ENCODE peak calls at places on chromosomes 13 and 19, in nine cellular contexts. One of them, this sample, is unnamed.

GRCh38 chr13:112143753-112144615 is 77.0 kb downstream of the SOX1 start:
- DNase-seq in testis: no peak
- DNase-seq in astrocyte of the spinal cord: no peak
- DNase-seq in nephron progenitor cell: no peak
- DNase-seq in foreskin fibroblast: no peak
- DNase-seq in upper lobe of right lung: peak
- DNase-seq in GM10248: no peak
- DNase-seq in heart right ventricle: no peak
- DNase-seq in IMR-90: no peak
- DNase-seq in this sample: no peak

GRCh38 chr19:48683349-48683748 is 10.5 kb upstream of the NTN5 start:
- DNase-seq in GM10248: no peak
- DNase-seq in upper lobe of right lung: no peak
- DNase-seq in nephron progenitor cell: no peak
- DNase-seq in foreskin fibroblast: peak
- DNase-seq in heart right ventricle: peak
- DNase-seq in astrocyte of the spinal cord: peak
- DNase-seq in testis: peak
- DNase-seq in IMR-90: peak
- DNase-seq in this sample: no peak

GRCh38 chr13:44894001-44894770 is 95.1 kb downstream of the NUFIP1 start:
- DNase-seq in heart right ventricle: no peak
- DNase-seq in testis: no peak
- DNase-seq in IMR-90: no peak
- DNase-seq in upper lobe of right lung: no peak
- DNase-seq in nephron progenitor cell: no peak
- DNase-seq in astrocyte of the spinal cord: no peak
- DNase-seq in GM10248: no peak
- DNase-seq in foreskin fibroblast: no peak
- DNase-seq in this sample: no peak

GRCh38 chr13:41075034-41075433 is 13.7 kb downstream of the WBP4 start:
- DNase-seq in nephron progenitor cell: peak
- DNase-seq in IMR-90: peak
- DNase-seq in GM10248: peak
- DNase-seq in heart right ventricle: no peak
- DNase-seq in testis: no peak
- DNase-seq in foreskin fibroblast: peak
- DNase-seq in upper lobe of right lung: no peak
- DNase-seq in astrocyte of the spinal cord: peak
- DNase-seq in this sample: no peak

GRCh38 chr19:8607386-8607785 is 3.1 kb downstream of the ADAMTS10 start:
- DNase-seq in IMR-90: peak
- DNase-seq in foreskin fibroblast: peak
- DNase-seq in testis: peak
- DNase-seq in nephron progenitor cell: no peak
- DNase-seq in upper lobe of right lung: no peak
- DNase-seq in heart right ventricle: peak
- DNase-seq in GM10248: no peak
- DNase-seq in astrocyte of the spinal cord: peak
- DNase-seq in this sample: no peak

GRCh38 chr13:40388617-40389016 is 277.8 kb downstream of the FOXO1 start:
- DNase-seq in upper lobe of right lung: no peak
- DNase-seq in testis: no peak
- DNase-seq in foreskin fibroblast: peak
- DNase-seq in GM10248: peak
- DNase-seq in astrocyte of the spinal cord: no peak
- DNase-seq in nephron progenitor cell: no peak
- DNase-seq in IMR-90: peak
- DNase-seq in heart right ventricle: no peak
- DNase-seq in this sample: no peak

GRCh38 chr13:68047889-68048288 is 817.8 kb upstream of the PCDH9 start:
- DNase-seq in GM10248: no peak
- DNase-seq in heart right ventricle: no peak
- DNase-seq in testis: no peak
- DNase-seq in nephron progenitor cell: no peak
- DNase-seq in astrocyte of the spinal cord: no peak
- DNase-seq in upper lobe of right lung: no peak
- DNase-seq in foreskin fibroblast: no peak
- DNase-seq in IMR-90: no peak
- DNase-seq in this sample: no peak

GRCh38 chr19:47243364-47243775 is 12.4 kb upstream of the BBC3 start:
- DNase-seq in upper lobe of right lung: no peak
- DNase-seq in GM10248: no peak
- DNase-seq in nephron progenitor cell: no peak
- DNase-seq in heart right ventricle: no peak
- DNase-seq in IMR-90: no peak
- DNase-seq in testis: no peak
- DNase-seq in astrocyte of the spinal cord: no peak
- DNase-seq in foreskin fibroblast: no peak
- DNase-seq in this sample: no peak

GRCh38 chr19:50329146-50329925 is at the start of gene KCNC3:
- DNase-seq in GM10248: peak
- DNase-seq in astrocyte of the spinal cord: peak
- DNase-seq in IMR-90: peak
- DNase-seq in heart right ventricle: peak
- DNase-seq in upper lobe of right lung: peak
- DNase-seq in foreskin fibroblast: peak
- DNase-seq in nephron progenitor cell: peak
- DNase-seq in testis: peak
- DNase-seq in this sample: peak

GRCh38 chr13:39810091-39810877 is 154.8 kb downstream of the COG6 start:
- DNase-seq in GM10248: no peak
- DNase-seq in nephron progenitor cell: no peak
- DNase-seq in heart right ventricle: no peak
- DNase-seq in IMR-90: no peak
- DNase-seq in foreskin fibroblast: peak
- DNase-seq in upper lobe of right lung: no peak
- DNase-seq in testis: no peak
- DNase-seq in astrocyte of the spinal cord: no peak
- DNase-seq in this sample: no peak

GRCh38 chr19:55452381-55453325 is 8.8 kb downstream of the ISOC2 start:
- DNase-seq in testis: peak
- DNase-seq in astrocyte of the spinal cord: peak
- DNase-seq in GM10248: no peak
- DNase-seq in upper lobe of right lung: no peak
- DNase-seq in foreskin fibroblast: peak
- DNase-seq in nephron progenitor cell: peak
- DNase-seq in IMR-90: peak
- DNase-seq in heart right ventricle: peak
- DNase-seq in this sample: peak

GRCh38 chr19:52687658-52688057 is 47.2 kb downstream of the ZNF611 start:
- DNase-seq in IMR-90: no peak
- DNase-seq in upper lobe of right lung: no peak
- DNase-seq in foreskin fibroblast: no peak
- DNase-seq in GM10248: no peak
- DNase-seq in heart right ventricle: no peak
- DNase-seq in astrocyte of the spinal cord: no peak
- DNase-seq in nephron progenitor cell: no peak
- DNase-seq in testis: no peak
- DNase-seq in this sample: no peak

GRCh38 chr13:114112826-114113322 is 19.5 kb downstream of the RASA3 start:
- DNase-seq in astrocyte of the spinal cord: no peak
- DNase-seq in heart right ventricle: no peak
- DNase-seq in upper lobe of right lung: peak
- DNase-seq in testis: no peak
- DNase-seq in IMR-90: no peak
- DNase-seq in foreskin fibroblast: no peak
- DNase-seq in GM10248: no peak
- DNase-seq in nephron progenitor cell: no peak
- DNase-seq in this sample: no peak

GRCh38 chr19:55642153-55643002 is 1.1 kb upstream of the ZNF581 start:
- DNase-seq in testis: peak
- DNase-seq in GM10248: no peak
- DNase-seq in heart right ventricle: peak
- DNase-seq in astrocyte of the spinal cord: no peak
- DNase-seq in foreskin fibroblast: peak
- DNase-seq in upper lobe of right lung: peak
- DNase-seq in IMR-90: no peak
- DNase-seq in nephron progenitor cell: peak
- DNase-seq in this sample: no peak

GRCh38 chr13:20258208-20258962 is 26.3 kb upstream of the GJB6 start:
- DNase-seq in testis: peak
- DNase-seq in upper lobe of right lung: no peak
- DNase-seq in heart right ventricle: no peak
- DNase-seq in GM10248: no peak
- DNase-seq in foreskin fibroblast: no peak
- DNase-seq in astrocyte of the spinal cord: no peak
- DNase-seq in nephron progenitor cell: no peak
- DNase-seq in IMR-90: no peak
- DNase-seq in this sample: no peak

GRCh38 chr19:37964109-37964508 is 57.1 kb downstream of the SIPA1L3 start:
- DNase-seq in upper lobe of right lung: no peak
- DNase-seq in GM10248: no peak
- DNase-seq in nephron progenitor cell: no peak
- DNase-seq in astrocyte of the spinal cord: peak
- DNase-seq in foreskin fibroblast: no peak
- DNase-seq in heart right ventricle: no peak
- DNase-seq in testis: no peak
- DNase-seq in IMR-90: peak
- DNase-seq in this sample: no peak

GRCh38 chr19:5996598-5997320 is 18.8 kb upstream of the RANBP3 start:
- DNase-seq in testis: peak
- DNase-seq in IMR-90: no peak
- DNase-seq in upper lobe of right lung: no peak
- DNase-seq in astrocyte of the spinal cord: no peak
- DNase-seq in heart right ventricle: no peak
- DNase-seq in foreskin fibroblast: no peak
- DNase-seq in nephron progenitor cell: no peak
- DNase-seq in GM10248: no peak
- DNase-seq in this sample: no peak

GRCh38 chr19:3194063-3194702 is 8.5 kb downstream of the NCLN start:
- DNase-seq in GM10248: no peak
- DNase-seq in testis: no peak
- DNase-seq in heart right ventricle: no peak
- DNase-seq in nephron progenitor cell: no peak
- DNase-seq in astrocyte of the spinal cord: no peak
- DNase-seq in IMR-90: no peak
- DNase-seq in foreskin fibroblast: no peak
- DNase-seq in upper lobe of right lung: no peak
- DNase-seq in this sample: no peak

DNA sequence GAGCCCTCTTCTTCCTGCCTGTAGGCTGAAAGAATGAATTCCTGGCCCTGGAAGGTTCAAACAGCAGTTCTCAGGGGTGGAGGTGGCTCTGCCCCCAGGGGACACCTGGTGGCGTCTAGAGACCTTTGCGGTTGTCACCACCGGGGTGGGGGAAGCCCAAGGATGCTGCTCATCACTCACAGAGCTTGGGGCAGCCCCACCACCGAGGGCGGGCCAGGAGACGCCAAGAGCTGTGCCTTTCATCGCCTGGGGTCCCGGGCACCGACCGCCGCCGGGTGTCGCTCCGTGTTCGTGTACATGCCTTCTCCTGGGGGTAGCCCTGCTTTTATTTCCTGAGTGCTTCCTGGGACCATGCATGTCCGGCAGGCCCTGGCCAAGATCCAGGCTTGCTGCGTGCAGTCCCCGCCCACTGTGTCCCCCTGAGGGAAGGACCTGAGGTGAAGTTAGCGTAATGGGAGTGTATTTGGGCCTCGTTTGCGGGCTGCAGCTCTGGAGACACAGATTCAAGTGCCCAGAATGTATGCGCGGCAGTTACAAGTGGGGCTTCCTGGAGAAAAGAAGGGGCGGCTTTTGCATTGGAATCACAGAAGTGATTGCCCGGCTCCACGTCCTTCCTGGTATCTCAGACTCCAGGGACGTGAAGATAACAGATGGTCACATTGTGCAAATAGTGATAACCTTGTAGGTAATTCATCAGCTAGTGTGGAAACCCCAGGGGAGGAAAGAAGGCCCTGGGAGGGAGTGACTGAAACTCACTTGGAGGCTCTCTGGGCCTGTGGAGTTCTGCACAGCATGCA is 7.8 kb downstream of the DOT1L start:
- DNase-seq in heart right ventricle: peak
- DNase-seq in nephron progenitor cell: no peak
- DNase-seq in testis: peak
- DNase-seq in astrocyte of the spinal cord: no peak
- DNase-seq in IMR-90: peak
- DNase-seq in upper lobe of right lung: no peak
- DNase-seq in foreskin fibroblast: no peak
- DNase-seq in GM10248: peak
- DNase-seq in this sample: no peak
- TF ChIP-seq CTCF in heart right ventricle: no peak
- TF ChIP-seq CTCF in nephron progenitor cell: no peak
- TF ChIP-seq CTCF in testis: no peak
- TF ChIP-seq CTCF in astrocyte of the spinal cord: peak
- TF ChIP-seq CTCF in IMR-90: peak
- TF ChIP-seq CTCF in upper lobe of right lung: no peak
- TF ChIP-seq CTCF in foreskin fibroblast: no peak
- TF ChIP-seq CTCF in GM10248: peak
- TF ChIP-seq CTCF in this sample: peak

GRCh38 chr13:58994778-58995177 is 1169.0 kb downstream of the DIAPH3 start:
- DNase-seq in nephron progenitor cell: no peak
- DNase-seq in testis: no peak
- DNase-seq in upper lobe of right lung: no peak
- DNase-seq in heart right ventricle: no peak
- DNase-seq in IMR-90: no peak
- DNase-seq in foreskin fibroblast: no peak
- DNase-seq in GM10248: no peak
- DNase-seq in astrocyte of the spinal cord: no peak
- DNase-seq in this sample: no peak
- TF ChIP-seq CTCF in nephron progenitor cell: no peak
- TF ChIP-seq CTCF in testis: peak
- TF ChIP-seq CTCF in upper lobe of right lung: no peak
- TF ChIP-seq CTCF in heart right ventricle: no peak
- TF ChIP-seq CTCF in IMR-90: no peak
- TF ChIP-seq CTCF in foreskin fibroblast: no peak
- TF ChIP-seq CTCF in GM10248: peak
- TF ChIP-seq CTCF in astrocyte of the spinal cord: peak
- TF ChIP-seq CTCF in this sample: peak

GRCh38 chr19:21483589-21484170 is 21.7 kb upstream of the ZNF429 start:
- DNase-seq in IMR-90: no peak
- DNase-seq in upper lobe of right lung: peak
- DNase-seq in nephron progenitor cell: peak
- DNase-seq in testis: peak
- DNase-seq in GM10248: peak
- DNase-seq in heart right ventricle: peak
- DNase-seq in foreskin fibroblast: peak
- DNase-seq in astrocyte of the spinal cord: no peak
- DNase-seq in this sample: peak
- TF ChIP-seq CTCF in IMR-90: no peak
- TF ChIP-seq CTCF in upper lobe of right lung: peak
- TF ChIP-seq CTCF in nephron progenitor cell: no peak
- TF ChIP-seq CTCF in testis: peak
- TF ChIP-seq CTCF in GM10248: peak
- TF ChIP-seq CTCF in heart right ventricle: peak
- TF ChIP-seq CTCF in foreskin fibroblast: peak
- TF ChIP-seq CTCF in astrocyte of the spinal cord: peak
- TF ChIP-seq CTCF in this sample: peak

DNA sequence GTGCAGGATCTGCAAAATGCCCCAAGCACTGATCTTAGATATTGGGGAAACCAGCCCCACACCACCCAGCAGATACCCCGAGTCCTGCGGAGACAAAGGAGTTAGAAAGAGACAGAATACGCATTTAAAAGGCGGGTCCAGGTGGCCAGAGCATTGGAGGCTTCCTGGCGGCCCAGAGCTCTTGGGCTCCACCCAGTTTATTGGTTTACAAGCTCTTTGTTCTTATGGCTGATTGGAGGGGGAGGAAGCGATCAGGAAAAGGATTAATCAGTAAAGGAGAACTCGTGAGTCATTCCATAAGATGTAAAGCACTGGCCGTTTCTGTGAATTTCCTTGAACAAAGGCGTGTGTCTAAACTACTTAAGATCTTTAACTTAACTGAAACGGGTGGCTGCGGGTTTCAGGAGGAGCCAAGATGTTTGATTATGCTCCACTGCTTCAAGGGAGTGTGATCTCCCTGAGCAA is 926 bp downstream of the ZNF587 start:
- DNase-seq in IMR-90: peak
- DNase-seq in foreskin fibroblast: peak
- DNase-seq in astrocyte of the spinal cord: peak
- DNase-seq in GM10248: no peak
- DNase-seq in nephron progenitor cell: peak
- DNase-seq in heart right ventricle: peak
- DNase-seq in upper lobe of right lung: no peak
- DNase-seq in testis: no peak
- DNase-seq in this sample: no peak
- TF ChIP-seq CTCF in IMR-90: no peak
- TF ChIP-seq CTCF in foreskin fibroblast: no peak
- TF ChIP-seq CTCF in astrocyte of the spinal cord: no peak
- TF ChIP-seq CTCF in GM10248: no peak
- TF ChIP-seq CTCF in nephron progenitor cell: no peak
- TF ChIP-seq CTCF in heart right ventricle: no peak
- TF ChIP-seq CTCF in upper lobe of right lung: no peak
- TF ChIP-seq CTCF in testis: no peak
- TF ChIP-seq CTCF in this sample: no peak

This sample was measured in neural crest cell.